ENCODE peak calls at places on chromosomes 11 and 22, in seven cellular contexts. L is IMR-90; D is HFF-Myc; G is EH; E is neural progenitor cell; C is stimulated activated CD4-positive, alpha-beta T cell treated with anti-CD3 and anti-CD28 coated beads, TNF-alpha, amount 100 ng/mL, for 1 hour; B is CD4-positive, CD25-positive, alpha-beta regulatory T cell. A is an unnamed sample.
A peak's percentile ranks its signal among the peaks of the same experiment; 100 is the strongest.

GRCh38 chr22:22684605-22685561 is 40.5 kb downstream of the GGTLC2 start:
- DNase-seq in C (no peak), L (peak; percentile 88), E (peak; percentile 55), B (peak; percentile 6), G (peak; percentile 87), D (no peak), A (peak; percentile 2)

GRCh38 chr11:111538407-111539114 is 2.0 kb upstream of the LAYN start:
- DNase-seq in E (no peak), B (peak; percentile 80), G (peak; percentile 33), C (no peak), L (peak; percentile 43), D (no peak), A (no peak)

GRCh38 chr11:126282742-126283591 is at the start of gene TIRAP:
- DNase-seq in C (no peak), D (no peak), B (peak; percentile 81), L (peak; percentile 42), G (peak; percentile 69), E (peak; percentile 64), A (peak; percentile 46)

GRCh38 chr22:44333847-44334635 is 21.3 kb upstream of the SHISAL1 start:
- DNase-seq in E (no peak), C (no peak), B (no peak), L (no peak), D (no peak), G (no peak), A (no peak)

GRCh38 chr11:18347471-18348125 is 25.2 kb downstream of the GTF2H1 start:
- DNase-seq in L (peak; percentile 92), G (peak; percentile 87), C (no peak), D (peak; percentile 72), B (no peak), E (no peak), A (no peak)

GRCh38 chr11:67648140-67648795 is 2.3 kb downstream of the ACY3 start:
- DNase-seq in G (no peak), C (no peak), E (peak; percentile 77), D (no peak), L (no peak), B (peak; percentile 71), A (peak; percentile 61)

GRCh38 chr11:123197711-123198110 is 2.7 kb upstream of the CLMP start:
- DNase-seq in C (no peak), D (peak; percentile 81), E (no peak), G (peak; percentile 85), B (peak; percentile 24), L (peak; percentile 97), A (no peak)

GRCh38 chr11:70071996-70072395 is 6.1 kb upstream of the ANO1 start:
- DNase-seq in E (no peak), B (no peak), L (no peak), D (no peak), C (no peak), G (no peak), A (no peak)

GRCh38 chr11:32566527-32566926 is 17.1 kb upstream of the EIF3M start:
- DNase-seq in B (peak; percentile 32), D (no peak), L (no peak), C (no peak), G (no peak), E (no peak), A (no peak)

GRCh38 chr11:110091995-110092576 is 1.1 kb upstream of the ZC3H12C start:
- DNase-seq in G (peak; percentile 6), B (no peak), D (no peak), E (peak; percentile 32), L (no peak), C (no peak), A (peak; percentile 34)

GRCh38 chr22:31933406-31933805 is 10.9 kb upstream of the YWHAH start:
- DNase-seq in B (no peak), E (peak; percentile 48), L (no peak), G (no peak), D (no peak), C (no peak), A (no peak)

GRCh38 chr11:6404341-6405038 is 14.2 kb downstream of the SMPD1 start:
- DNase-seq in D (no peak), C (no peak), G (peak; percentile 64), B (peak; percentile 52), L (peak; percentile 70), E (peak; percentile 60), A (no peak)

GRCh38 chr22:17808688-17809403 is 34.6 kb upstream of the BID start:
- DNase-seq in E (no peak), D (no peak), G (no peak), C (no peak), L (peak; percentile 6), B (no peak), A (no peak)

GRCh38 chr11:120336641-120337132 is 474 bp downstream of the ARHGEF12 start:
- DNase-seq in B (peak; percentile 8), E (no peak), D (no peak), L (peak; percentile 20), G (peak; percentile 57), C (no peak), A (peak; percentile 53)

GRCh38 chr11:112925516-112926310 is 35.5 kb upstream of the NCAM1 start:
- DNase-seq in B (no peak), L (no peak), D (no peak), G (no peak), C (no peak), E (no peak), A (no peak)

GRCh38 chr22:36301384-36301828 is 48.5 kb downstream of the APOL1 start:
- DNase-seq in G (peak; percentile 67), B (peak; percentile 81), C (peak; percentile 63), D (peak; percentile 32), E (peak; percentile 81), L (peak; percentile 73), A (peak; percentile 27)

GRCh38 chr11:36578458-36578857 is 10.7 kb downstream of the RAG1 start:
- DNase-seq in E (no peak), D (no peak), B (no peak), G (no peak), C (no peak), L (no peak), A (no peak)

GRCh38 chr11:86719781-86720463 is 47.5 kb upstream of the ME3 start:
- DNase-seq in C (no peak), E (no peak), B (no peak), L (peak; percentile 85), G (peak; percentile 97), D (no peak), A (no peak)

GRCh38 chr22:33036881-33037280 is 21.3 kb downstream of the SYN3 start:
- DNase-seq in C (no peak), B (no peak), L (no peak), G (no peak), D (no peak), E (no peak), A (no peak)

GRCh38 chr22:31790240-31790639 is 36.4 kb downstream of the DEPDC5 start:
- DNase-seq in G (no peak), B (no peak), D (no peak), L (no peak), C (no peak), E (no peak), A (no peak)

GRCh38 chr11:134509381-134510068 is 97.5 kb upstream of the B3GAT1 start:
- DNase-seq in E (no peak), G (no peak), D (no peak), C (no peak), B (no peak), L (no peak), A (no peak)

GRCh38 chr11:128830836-128831780 is 36.0 kb downstream of the KCNJ1 start:
- DNase-seq in B (peak; percentile 90), G (peak; percentile 78), C (peak; percentile 65), L (peak; percentile 84), D (peak; percentile 57), E (peak; percentile 88), A (peak; percentile 83)

A was measured in NCI-H345.